ENCODE peak calls at places on chromosomes 12 and 14, in four cellular contexts. One of them, this sample, is unnamed.

GRCh38 chr14:70162353-70162752 is 26.4 kb downstream of the SLC8A3 start:
- DNase-seq in GM12865: no peak
- DNase-seq in endothelial cell: no peak
- DNase-seq in uterus: no peak
- DNase-seq in this sample: no peak

GRCh38 chr12:55906056-55906455 is 21.6 kb downstream of the PYM1 start:
- DNase-seq in endothelial cell: no peak
- DNase-seq in uterus: no peak
- DNase-seq in GM12865: no peak
- DNase-seq in this sample: no peak

GRCh38 chr14:79165460-79166080 is 995.4 kb downstream of the NRXN3 start:
- DNase-seq in endothelial cell: no peak
- DNase-seq in uterus: no peak
- DNase-seq in GM12865: no peak
- DNase-seq in this sample: no peak

GRCh38 chr12:48388938-48389337 is 38.2 kb upstream of the ZNF641 start:
- DNase-seq in GM12865: no peak
- DNase-seq in uterus: no peak
- DNase-seq in endothelial cell: no peak
- DNase-seq in this sample: no peak

GRCh38 chr12:104522985-104523719 is 66.4 kb downstream of the CHST11 start:
- DNase-seq in endothelial cell: no peak
- DNase-seq in uterus: no peak
- DNase-seq in GM12865: peak
- DNase-seq in this sample: no peak

GRCh38 chr12:39000370-39000769 is 95.0 kb upstream of the CPNE8 start:
- DNase-seq in endothelial cell: no peak
- DNase-seq in uterus: no peak
- DNase-seq in GM12865: no peak
- DNase-seq in this sample: no peak

GRCh38 chr14:96265387-96265786 is 9.4 kb downstream of the BDKRB1 start:
- DNase-seq in uterus: no peak
- DNase-seq in GM12865: no peak
- DNase-seq in endothelial cell: no peak
- DNase-seq in this sample: no peak

GRCh38 chr12:93080994-93081809 is 152.1 kb upstream of the EEA1 start:
- DNase-seq in GM12865: no peak
- DNase-seq in uterus: no peak
- DNase-seq in endothelial cell: no peak
- DNase-seq in this sample: no peak

GRCh38 chr12:127262658-127263057 is 1004.3 kb upstream of the TMEM132C start:
- DNase-seq in GM12865: no peak
- DNase-seq in endothelial cell: no peak
- DNase-seq in uterus: no peak
- DNase-seq in this sample: no peak

GRCh38 chr12:124762791-124763593 is 100.7 kb downstream of the SCARB1 start:
- DNase-seq in uterus: no peak
- DNase-seq in GM12865: no peak
- DNase-seq in endothelial cell: no peak
- DNase-seq in this sample: no peak

GRCh38 chr14:100076630-100077029 is 11.4 kb downstream of the EVL start:
- DNase-seq in endothelial cell: no peak
- DNase-seq in uterus: peak
- DNase-seq in GM12865: no peak
- DNase-seq in this sample: no peak

GRCh38 chr14:52790011-52790755 is 1.2 kb downstream of the GNPNAT1 start:
- DNase-seq in endothelial cell: no peak
- DNase-seq in GM12865: no peak
- DNase-seq in uterus: no peak
- DNase-seq in this sample: peak

GRCh38 chr12:27969901-27970390 is 2.6 kb downstream of the PTHLH start:
- DNase-seq in GM12865: peak
- DNase-seq in uterus: peak
- DNase-seq in endothelial cell: peak
- DNase-seq in this sample: peak

GRCh38 chr12:131808744-131809371 is 19.3 kb upstream of the MMP17 start:
- DNase-seq in uterus: no peak
- DNase-seq in GM12865: peak
- DNase-seq in endothelial cell: no peak
- DNase-seq in this sample: peak

GRCh38 chr14:102778616-102779351 is 1.5 kb downstream of the TRAF3 start:
- DNase-seq in GM12865: no peak
- DNase-seq in uterus: no peak
- DNase-seq in endothelial cell: no peak
- DNase-seq in this sample: no peak

GRCh38 chr14:25048170-25049126 is 1.5 kb downstream of the STXBP6 start:
- DNase-seq in endothelial cell: no peak
- DNase-seq in uterus: peak
- DNase-seq in GM12865: no peak
- DNase-seq in this sample: no peak

GRCh38 chr12:47223848-47224213 is 144.1 kb upstream of the AMIGO2 start:
- DNase-seq in uterus: peak
- DNase-seq in GM12865: no peak
- DNase-seq in endothelial cell: peak
- DNase-seq in this sample: no peak

GRCh38 chr14:105850853-105851581 is 324.6 kb downstream of the TMEM121 start:
- DNase-seq in endothelial cell: no peak
- DNase-seq in GM12865: no peak
- DNase-seq in uterus: peak
- DNase-seq in this sample: peak

GRCh38 chr14:58746261-58746660 is 108.5 kb downstream of the DACT1 start:
- DNase-seq in GM12865: no peak
- DNase-seq in endothelial cell: no peak
- DNase-seq in uterus: no peak
- DNase-seq in this sample: no peak

GRCh38 chr12:123150273-123150803 is 552 bp downstream of the PITPNM2 start:
- DNase-seq in endothelial cell: no peak
- DNase-seq in GM12865: no peak
- DNase-seq in uterus: peak
- DNase-seq in this sample: peak

GRCh38 chr14:105204206-105204930 is 23.3 kb upstream of the NUDT14 start:
- DNase-seq in GM12865: no peak
- DNase-seq in endothelial cell: no peak
- DNase-seq in uterus: no peak
- DNase-seq in this sample: no peak

GRCh38 chr14:39107624-39108023 is 4.6 kb upstream of the SEC23A start:
- DNase-seq in uterus: no peak
- DNase-seq in endothelial cell: no peak
- DNase-seq in GM12865: peak
- DNase-seq in this sample: peak
- TF ChIP-seq CTCF in uterus: no peak
- TF ChIP-seq CTCF in endothelial cell: peak
- TF ChIP-seq CTCF in GM12865: peak
- TF ChIP-seq CTCF in this sample: peak

DNA sequence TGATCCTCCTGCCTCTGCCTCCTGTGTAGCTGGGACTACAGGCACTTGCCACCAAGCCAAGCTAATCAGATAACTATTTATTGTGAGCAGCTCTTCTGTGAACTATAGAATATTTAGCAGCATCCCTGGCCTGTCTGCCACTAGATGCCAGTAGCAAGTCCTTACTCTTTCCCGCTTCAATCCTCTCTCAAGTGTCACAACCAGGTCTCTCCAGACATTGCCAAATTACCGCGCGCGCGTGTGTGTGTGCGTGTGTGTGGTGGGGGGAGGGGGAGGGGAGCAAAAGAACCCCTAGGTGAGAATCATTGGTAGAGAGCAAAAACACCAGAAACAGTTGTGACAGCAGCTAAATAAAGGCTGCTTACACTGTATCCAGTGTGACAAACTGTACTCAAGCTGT is 49.9 kb downstream of the PPP2R5E start:
- DNase-seq in GM12865: peak
- DNase-seq in endothelial cell: no peak
- DNase-seq in uterus: no peak
- DNase-seq in this sample: no peak
- TF ChIP-seq CTCF in GM12865: no peak
- TF ChIP-seq CTCF in endothelial cell: no peak
- TF ChIP-seq CTCF in uterus: no peak
- TF ChIP-seq CTCF in this sample: no peak

GRCh38 chr12:52720487-52720886 is 17.2 kb upstream of the KRT77 start:
- DNase-seq in uterus: no peak
- DNase-seq in GM12865: no peak
- DNase-seq in endothelial cell: no peak
- DNase-seq in this sample: no peak
- TF ChIP-seq CTCF in uterus: no peak
- TF ChIP-seq CTCF in GM12865: no peak
- TF ChIP-seq CTCF in endothelial cell: no peak
- TF ChIP-seq CTCF in this sample: no peak

GRCh38 chr14:95220663-95221231 is 63.4 kb upstream of the DICER1 start:
- DNase-seq in GM12865: no peak
- DNase-seq in uterus: peak
- DNase-seq in endothelial cell: no peak
- DNase-seq in this sample: no peak
- TF ChIP-seq CTCF in GM12865: no peak
- TF ChIP-seq CTCF in uterus: no peak
- TF ChIP-seq CTCF in endothelial cell: no peak
- TF ChIP-seq CTCF in this sample: no peak

This sample was measured in GM20000.